ENCODE peak calls at places on chromosomes 1 and 21, in six cellular contexts. P is stimulated activated CD8-positive, alpha-beta memory T cell treated with anti-CD3 and anti-CD28 coated beads, Interleukin-4, amount 100 ng/mL, for 1 hour; R is COR-L47; E is progenitor cell of endocrine pancreas; X is retina; K is EH. J is an unnamed sample.

GRCh38 chr1:91511386-91511785 is 10.7 kb downstream of the CDC7 start:
- DNase-seq in P (no peak), R (peak; percentile 10), E (no peak), X (no peak), K (peak; percentile 59), J (no peak)

GRCh38 chr1:224644553-224645154 is 28.5 kb downstream of the CNIH3 start:
- DNase-seq in P (peak; percentile 38), R (peak; percentile 11), E (peak; percentile 50), X (peak; percentile 65), K (peak; percentile 53), J (no peak)

GRCh38 chr1:65097081-65097480 is 50.9 kb upstream of the AK4 start:
- DNase-seq in P (no peak), R (no peak), E (no peak), X (no peak), K (no peak), J (no peak)

GRCh38 chr1:91712393-91712792 is 173.6 kb downstream of the TGFBR3 start:
- DNase-seq in P (no peak), R (no peak), E (no peak), X (no peak), K (no peak), J (no peak)

GRCh38 chr1:91568261-91568660 is 67.6 kb downstream of the CDC7 start:
- DNase-seq in P (no peak), R (no peak), E (no peak), X (no peak), K (peak; percentile 18), J (no peak)

GRCh38 chr1:198660341-198661056 is 21.7 kb downstream of the PTPRC start:
- DNase-seq in P (no peak), R (no peak), E (no peak), X (no peak), K (no peak), J (no peak)

GRCh38 chr1:164780111-164780510 is 221.1 kb downstream of the PBX1 start:
- DNase-seq in P (no peak), R (no peak), E (no peak), X (no peak), K (peak; percentile 54), J (no peak)

GRCh38 chr1:237124856-237125462 is 83.0 kb downstream of the RYR2 start:
- DNase-seq in P (no peak), R (peak; percentile 11), E (no peak), X (no peak), K (no peak), J (no peak)

GRCh38 chr21:15552914-15553491 is 176.8 kb upstream of the USP25 start:
- DNase-seq in P (no peak), R (no peak), E (no peak), X (no peak), K (peak; percentile 7), J (no peak)

GRCh38 chr1:22611530-22611947 is 24.9 kb upstream of the C1QA start:
- DNase-seq in P (no peak), R (no peak), E (peak; percentile 80), X (peak; percentile 62), K (peak; percentile 69), J (no peak)

GRCh38 chr21:27722095-27722494 is 755.2 kb upstream of the ADAMTS5 start:
- DNase-seq in P (no peak), R (no peak), E (no peak), X (no peak), K (no peak), J (no peak)

GRCh38 chr21:43333301-43334062 is 93.4 kb downstream of the SIK1 start:
- DNase-seq in P (no peak), R (peak; percentile 33), E (peak; percentile 41), X (peak; percentile 64), K (peak; percentile 98), J (no peak)

GRCh38 chr1:109818351-109819325 is 54.9 kb upstream of the EPS8L3 start:
- DNase-seq in P (no peak), R (no peak), E (no peak), X (no peak), K (peak; percentile 50), J (no peak)

GRCh38 chr21:44365967-44366585 is 12.7 kb downstream of the TRPM2 start:
- DNase-seq in P (no peak), R (no peak), E (no peak), X (no peak), K (no peak), J (no peak)

GRCh38 chr1:31866450-31866801 is 50.6 kb upstream of the SPOCD1 start:
- DNase-seq in P (no peak), R (no peak), E (no peak), X (no peak), K (no peak), J (no peak)

GRCh38 chr1:236677641-236678235 is 8.6 kb upstream of the ACTN2 start:
- DNase-seq in P (no peak), R (no peak), E (no peak), X (no peak), K (no peak), J (no peak)